ENCODE peak calls at places on chromosomes 5 and 9, in four cellular contexts. Q, O, H and F are unnamed samples.

GRCh38 chr5:159912033-159912800 is 4.1 kb upstream of the ADRA1B start:
- DNase-seq in H (no peak), Q (no peak), O (no peak), F (no peak)

GRCh38 chr5:142095651-142096330 is 12.8 kb upstream of the NDFIP1 start:
- DNase-seq in Q (no peak), O (peak; percentile 91), H (no peak), F (peak; percentile 67)

GRCh38 chr5:78927657-78928282 is 57.3 kb downstream of the ARSB start:
- DNase-seq in H (no peak), O (no peak), Q (no peak), F (no peak)

GRCh38 chr5:93586948-93587918 is 4.2 kb downstream of the NR2F1 start:
- DNase-seq in H (no peak), O (no peak), Q (no peak), F (no peak)

GRCh38 chr9:135404451-135405144 is 75.0 kb upstream of the PPP1R26 start:
- DNase-seq in O (no peak), H (no peak), Q (no peak), F (no peak)

GRCh38 chr5:44691811-44692210 is 116.9 kb upstream of the MRPS30 start:
- DNase-seq in H (no peak), Q (no peak), O (no peak), F (no peak)

GRCh38 chr9:104743377-104743985 is 4.0 kb upstream of the NIPSNAP3A start:
- DNase-seq in Q (peak; percentile 79), H (no peak), O (peak; percentile 71), F (peak; percentile 37)

GRCh38 chr9:26833792-26834191 is 58.8 kb downstream of the CAAP1 start:
- DNase-seq in O (no peak), Q (no peak), H (no peak), F (no peak)

GRCh38 chr9:97419315-97419867 is 7.5 kb downstream of the TDRD7 start:
- DNase-seq in H (no peak), O (no peak), Q (no peak), F (no peak)

GRCh38 chr5:122163151-122164069 is 34.1 kb downstream of the ZNF474 start:
- DNase-seq in O (no peak), H (no peak), Q (no peak), F (no peak)

GRCh38 chr5:567664-568060 is 43.4 kb upstream of the SLC9A3 start:
- DNase-seq in H (no peak), O (no peak), Q (no peak), F (no peak)

GRCh38 chr5:345404-346195 is 24.1 kb downstream of the AHRR start:
- DNase-seq in Q (no peak), O (no peak), H (no peak), F (no peak)

GRCh38 chr9:134552349-134552990 is 89.1 kb upstream of the COL5A1 start:
- DNase-seq in O (no peak), H (no peak), Q (no peak), F (no peak)

GRCh38 chr5:10607023-10607665 is 43.3 kb downstream of the ANKRD33B start:
- DNase-seq in H (no peak), Q (peak; percentile 81), O (peak; percentile 76), F (no peak)

GRCh38 chr5:135233477-135233876 is 165.6 kb downstream of the MACROH2A1 start:
- DNase-seq in Q (no peak), H (no peak), O (no peak), F (no peak)

GRCh38 chr9:37035472-37036236 is 1.6 kb upstream of the PAX5 start:
- DNase-seq in Q (no peak), O (no peak), H (no peak), F (no peak)

GRCh38 chr5:98108497-98108896 is 665.0 kb upstream of the RGMB start:
- DNase-seq in Q (no peak), O (no peak), H (no peak), F (no peak)

GRCh38 chr5:82351754-82352145 is 73.6 kb upstream of the RPS23 start:
- DNase-seq in O (peak; percentile 60), H (no peak), Q (peak; percentile 51), F (no peak)

GRCh38 chr5:92508271-92508670 is 1072.7 kb downstream of the NR2F1-AS1 start:
- DNase-seq in O (no peak), H (no peak), Q (no peak), F (no peak)

GRCh38 chr5:81980598-81981260 is 8.9 kb downstream of the ATG10 start:
- DNase-seq in O (no peak), H (no peak), Q (no peak), F (no peak)

GRCh38 chr9:128419061-128419925 is 1.4 kb upstream of the CERCAM start:
- DNase-seq in Q (no peak), H (no peak), O (no peak), F (no peak)

GRCh38 chr5:149838881-149839739 is 105.5 kb downstream of the PDE6A start:
- DNase-seq in Q (no peak), H (no peak), O (no peak), F (no peak)

GRCh38 chr9:136665704-136666363 is 3.1 kb downstream of the EGFL7 start:
- DNase-seq in Q (no peak), H (no peak), O (no peak), F (no peak)

GRCh38 chr5:56761486-56761885 is 53.9 kb upstream of the MAP3K1 start:
- DNase-seq in O (no peak), H (no peak), Q (no peak), F (no peak)

GRCh38 chr5:137822158-137822764 is 45.4 kb upstream of the MYOT start:
- DNase-seq in Q (peak; percentile 12), H (no peak), O (peak; percentile 1), F (peak; percentile 26)

GRCh38 chr5:151150484-151151262 is 6.9 kb downstream of the ANXA6 start:
- DNase-seq in O (peak; percentile 85), H (no peak), Q (peak; percentile 22), F (peak; percentile 84)